ENCODE peak calls at places on chromosome 5, in four cellular contexts. O, T, Y and Q are unnamed samples.

GRCh38 chr5:171592076-171592475 is 172.6 kb downstream of the FGF18 start:
- DNase-seq in O (no peak), Y (no peak), T (no peak), Q (no peak)

GRCh38 chr5:76477061-76477460 is 74.0 kb downstream of the IQGAP2 start:
- DNase-seq in T (no peak), Y (no peak), O (no peak), Q (no peak)

GRCh38 chr5:39140558-39141168 is 66.5 kb upstream of the RICTOR start:
- DNase-seq in T (no peak), Y (no peak), O (no peak), Q (no peak)

GRCh38 chr5:125410501-125411162 is 664.2 kb upstream of the ZNF608 start:
- DNase-seq in T (no peak), O (no peak), Y (no peak), Q (no peak)

GRCh38 chr5:178382689-178383276 is 150.2 kb upstream of the PHYKPL start:
- DNase-seq in T (no peak), O (no peak), Y (no peak), Q (no peak)

GRCh38 chr5:169873642-169874041 is 106.7 kb downstream of the INSYN2B start:
- DNase-seq in T (no peak), O (no peak), Y (no peak), Q (no peak)

GRCh38 chr5:83720805-83721431 is at the start of gene HAPLN1:
- DNase-seq in O (no peak), Y (no peak), T (no peak), Q (peak)

GRCh38 chr5:76617675-76618074 is 5.5 kb downstream of the F2RL2 start:
- DNase-seq in Y (no peak), O (peak), T (no peak), Q (no peak)

GRCh38 chr5:134552301-134552700 is 26.8 kb downstream of the JADE2 start:
- DNase-seq in T (no peak), Y (no peak), O (peak), Q (no peak)

GRCh38 chr5:178624626-178625546 is 2.0 kb downstream of the CLK4 start:
- DNase-seq in T (peak), O (no peak), Y (no peak), Q (no peak)

GRCh38 chr5:115179068-115179958 is 9.6 kb upstream of the TRIM36 start:
- DNase-seq in O (no peak), Y (no peak), T (no peak), Q (peak)

GRCh38 chr5:73232266-73233041 is 59.5 kb downstream of the TMEM174 start:
- DNase-seq in O (no peak), Y (no peak), T (no peak), Q (peak)

GRCh38 chr5:92715946-92716345 is 865.1 kb downstream of the NR2F1-AS1 start:
- DNase-seq in O (no peak), T (no peak), Y (no peak), Q (no peak)

GRCh38 chr5:109900911-109901627 is 211.3 kb downstream of the MAN2A1 start:
- DNase-seq in O (peak), T (no peak), Y (peak), Q (no peak)

GRCh38 chr5:178247481-178248456 is 15.2 kb upstream of the PHYKPL start:
- DNase-seq in O (no peak), T (no peak), Y (no peak), Q (no peak)

GRCh38 chr5:59893436-59894227 is at the start of gene PDE4D:
- DNase-seq in O (peak), T (no peak), Y (no peak), Q (peak)

GRCh38 chr5:177310757-177311173 is 933 bp downstream of the MXD3 start:
- DNase-seq in O (no peak), Y (no peak), T (peak), Q (no peak)

GRCh38 chr5:1312993-1313833 is 18.3 kb upstream of the TERT start:
- DNase-seq in O (no peak), Y (no peak), T (no peak), Q (no peak)

GRCh38 chr5:89377752-89378455 is 494.9 kb upstream of the MEF2C start:
- DNase-seq in O (no peak), Y (no peak), T (peak), Q (no peak)
- TF ChIP-seq JUN in O (no peak), Y (no peak), T (no peak), Q (no peak)

DNA sequence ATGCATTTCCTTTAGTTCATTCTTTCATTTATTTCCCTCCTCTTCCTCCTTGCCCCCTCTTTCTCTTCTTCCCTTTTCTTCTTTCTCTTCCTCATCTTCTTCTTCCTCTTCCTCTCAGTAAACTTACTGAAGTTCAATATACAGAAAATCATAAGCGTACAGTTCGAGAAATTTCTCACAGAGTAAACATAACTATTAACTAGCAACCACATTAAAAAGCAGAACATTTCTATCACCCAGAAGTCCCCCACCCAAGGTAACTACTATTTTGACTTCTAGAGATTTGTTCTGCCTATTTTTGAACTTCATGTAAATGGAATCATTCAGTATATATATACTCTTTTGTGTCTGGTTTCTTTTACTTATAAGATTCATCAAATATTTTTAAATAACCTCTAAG is 48.2 kb downstream of the TNFAIP8 start:
- DNase-seq in Y (no peak), O (no peak), T (no peak), Q (no peak)
- TF ChIP-seq HMGXB4 in Y (no peak), O (no peak), T (no peak), Q (no peak)

GRCh38 chr5:166834246-166834645 is 1457.2 kb upstream of the WWC1 start:
- DNase-seq in Y (no peak), T (no peak), O (no peak), Q (no peak)
- TF ChIP-seq JUN in Y (no peak), T (no peak), O (no peak), Q (no peak)

DNA sequence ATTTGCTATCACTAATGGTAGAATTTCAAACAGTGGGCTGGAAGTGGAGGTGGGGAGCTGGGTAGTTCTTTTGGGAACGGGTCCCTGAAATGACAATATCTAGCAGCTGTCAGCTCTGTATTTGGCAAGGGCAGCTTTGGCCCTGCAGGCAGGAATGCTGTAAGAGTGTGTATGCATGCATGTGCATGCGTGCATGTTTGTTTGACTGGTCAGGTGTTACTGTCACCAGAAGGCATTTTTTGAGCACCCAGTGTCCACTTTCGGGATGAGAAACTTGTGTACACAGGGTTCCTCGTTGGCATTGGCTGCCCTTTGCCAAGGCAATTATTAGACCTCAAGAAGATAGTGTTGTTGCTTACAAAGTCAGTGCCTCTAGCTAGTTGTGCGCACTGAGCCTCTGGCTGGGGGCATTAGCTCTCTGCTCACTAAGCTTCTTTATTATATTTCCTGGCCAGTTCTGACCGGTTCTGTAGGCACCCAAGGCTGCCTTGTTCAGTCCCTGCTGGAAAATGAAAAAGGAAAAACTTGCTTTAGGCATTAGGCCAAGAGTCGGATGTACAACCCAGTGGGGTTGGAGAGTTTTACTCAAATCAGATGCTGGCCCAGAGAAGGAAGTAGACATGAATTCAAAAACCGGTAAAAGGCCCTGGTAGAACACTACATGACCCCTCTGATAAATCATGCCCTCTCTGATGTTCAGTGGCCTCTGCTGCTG is 2.0 kb downstream of the CYFIP2 start:
- DNase-seq in Y (no peak), T (no peak), O (no peak), Q (no peak)
- TF ChIP-seq HMGXB4 in Y (no peak), T (no peak), O (no peak), Q (no peak)

DNA sequence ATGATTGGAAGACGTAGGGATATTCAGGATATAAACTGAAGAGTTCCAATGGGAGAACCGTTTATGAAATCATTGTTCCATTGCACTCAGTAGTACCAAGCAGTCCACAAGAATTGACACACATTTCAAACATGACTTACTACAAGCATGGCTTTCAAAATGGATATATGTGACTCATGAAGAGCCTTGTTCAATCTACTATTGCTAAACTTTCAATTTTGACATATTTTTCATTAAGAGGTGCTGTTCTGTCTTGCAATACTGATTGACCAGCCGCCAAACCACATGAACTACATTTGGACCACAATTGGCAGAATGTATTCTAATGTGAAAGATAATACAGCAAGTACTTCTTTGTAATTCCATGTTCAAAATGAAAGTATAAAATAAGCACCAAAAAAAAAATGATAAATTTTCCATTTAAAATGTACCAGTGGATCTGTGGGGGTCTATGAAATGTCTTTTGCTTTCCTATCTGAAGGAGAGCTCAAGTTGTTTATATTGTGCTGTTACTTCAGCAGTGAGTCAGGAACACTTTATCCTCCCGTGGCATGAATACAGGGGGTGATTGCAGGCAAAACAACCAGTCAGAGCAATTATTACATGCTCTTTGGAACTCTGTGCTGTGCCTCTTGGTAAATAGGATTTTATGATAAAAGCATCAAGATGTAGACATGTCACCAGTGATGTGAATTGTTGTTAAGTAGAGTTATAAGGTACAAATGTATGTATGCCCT is 366.0 kb downstream of the ARRDC3 start:
- DNase-seq in Y (no peak), O (no peak), T (no peak), Q (no peak)
- TF ChIP-seq JUN in Y (no peak), O (no peak), T (no peak), Q (no peak)

GRCh38 chr5:141135030-141135717 is at the start of gene PCDHB5:
- DNase-seq in O (peak), T (peak), Y (no peak), Q (peak)
- TF ChIP-seq HMGXB4 in O (no peak), T (no peak), Y (no peak), Q (no peak)